ENCODE peak calls at places on chromosomes 2 and 18, in five cellular contexts. W, A, O, E and K are unnamed samples.

GRCh38 chr2:74695663-74696062 is 41.6 kb downstream of the SEMA4F start:
- DNase-seq in W (no peak), A (no peak), O (no peak), E (no peak), K (no peak)

GRCh38 chr18:5393779-5394178 is 98.3 kb upstream of the ZBTB14 start:
- DNase-seq in W (peak; percentile 68), A (no peak), O (no peak), E (no peak), K (no peak)

GRCh38 chr18:79765491-79766245 is 32.1 kb upstream of the KCNG2 start:
- DNase-seq in W (peak; percentile 82), A (peak; percentile 25), O (no peak), E (no peak), K (no peak)

GRCh38 chr2:136243638-136244557 is 125.9 kb upstream of the CXCR4 start:
- DNase-seq in W (no peak), A (no peak), O (no peak), E (no peak), K (no peak)

GRCh38 chr2:46164581-46165301 is 132.5 kb upstream of the EPAS1 start:
- DNase-seq in W (peak; percentile 99), A (peak; percentile 94), O (no peak), E (peak; percentile 92), K (no peak)

GRCh38 chr2:127674241-127675209 is 805 bp downstream of the LIMS2 start:
- DNase-seq in W (no peak), A (no peak), O (no peak), E (peak; percentile 79), K (peak; percentile 65)

GRCh38 chr18:76923485-76924085 is 101.2 kb downstream of the ZNF236 start:
- DNase-seq in W (peak; percentile 36), A (peak; percentile 36), O (no peak), E (no peak), K (no peak)

GRCh38 chr2:25250331-25251031 is 82.1 kb upstream of the POMC start:
- DNase-seq in W (peak; percentile 78), A (peak; percentile 7), O (no peak), E (no peak), K (no peak)

GRCh38 chr18:5895886-5896740 is 791 bp upstream of the TMEM200C start:
- DNase-seq in W (no peak), A (no peak), O (no peak), E (peak; percentile 75), K (peak; percentile 38)

GRCh38 chr2:207939342-207940108 is 85.8 kb downstream of the PLEKHM3 start:
- DNase-seq in W (no peak), A (peak; percentile 2), O (no peak), E (no peak), K (no peak)

GRCh38 chr18:9766076-9766481 is 58.0 kb downstream of the RAB31 start:
- DNase-seq in W (no peak), A (no peak), O (no peak), E (no peak), K (no peak)

GRCh38 chr2:212005077-212005671 is 533.4 kb downstream of the ERBB4 start:
- DNase-seq in W (peak; percentile 39), A (peak; percentile 40), O (no peak), E (no peak), K (peak; percentile 11)

GRCh38 chr2:217105733-217106649 is 246.1 kb upstream of the TNP1 start:
- DNase-seq in W (peak; percentile 83), A (peak; percentile 64), O (no peak), E (peak; percentile 85), K (no peak)

GRCh38 chr18:489244-490023 is 11.1 kb downstream of the COLEC12 start:
- DNase-seq in W (peak; percentile 83), A (no peak), O (no peak), E (no peak), K (no peak)

GRCh38 chr18:35695803-35696202 is 114.3 kb downstream of the GALNT1 start:
- DNase-seq in W (no peak), A (no peak), O (no peak), E (no peak), K (no peak)

GRCh38 chr18:48296581-48296980 is 112.6 kb downstream of the ZBTB7C start:
- DNase-seq in W (no peak), A (no peak), O (no peak), E (no peak), K (no peak)

GRCh38 chr18:45284174-45284573 is 331.1 kb upstream of the SLC14A2 start:
- DNase-seq in W (no peak), A (no peak), O (no peak), E (no peak), K (no peak)

GRCh38 chr2:159149786-159150185 is 136.7 kb downstream of the WDSUB1 start:
- DNase-seq in W (no peak), A (no peak), O (no peak), E (no peak), K (no peak)

GRCh38 chr18:477565-477964 is 22.9 kb downstream of the COLEC12 start:
- DNase-seq in W (no peak), A (peak; percentile 53), O (no peak), E (no peak), K (peak; percentile 43)

GRCh38 chr2:144801766-144802165 is 281.8 kb upstream of the ZEB2 start:
- DNase-seq in W (peak; percentile 68), A (peak; percentile 50), O (no peak), E (no peak), K (no peak)

GRCh38 chr2:68487773-68488355 is 20.5 kb downstream of the APLF start:
- DNase-seq in W (peak; percentile 43), A (peak; percentile 43), O (no peak), E (no peak), K (peak; percentile 38)

GRCh38 chr2:3365219-3365618 is 12.4 kb downstream of the EIPR1 start:
- DNase-seq in W (no peak), A (no peak), O (no peak), E (no peak), K (no peak)

GRCh38 chr2:173962583-173963110 is 2.5 kb downstream of the SP3 start:
- DNase-seq in W (no peak), A (no peak), O (no peak), E (no peak), K (no peak)

GRCh38 chr2:173965372-173966025 is at the start of gene SP3:
- DNase-seq in W (peak; percentile 96), A (peak; percentile 97), O (peak; percentile 93), E (peak; percentile 98), K (peak; percentile 99)

GRCh38 chr2:173963323-173963816 is 1.8 kb downstream of the SP3 start:
- DNase-seq in W (peak; percentile 76), A (peak; percentile 72), O (no peak), E (peak; percentile 81), K (peak; percentile 36)

GRCh38 chr2:173964565-173965371 is 405 bp downstream of the SP3 start:
- DNase-seq in W (peak; percentile 82), A (peak; percentile 87), O (peak; percentile 83), E (peak; percentile 90), K (peak; percentile 67)

GRCh38 chr2:173963817-173964564 is 1.2 kb downstream of the SP3 start:
- DNase-seq in W (peak; percentile 82), A (peak; percentile 88), O (peak; percentile 91), E (peak; percentile 92), K (peak; percentile 86)
- TF ChIP-seq CTCF in W (no peak), A (no peak), O (no peak), E (no peak), K (no peak)

DNA sequence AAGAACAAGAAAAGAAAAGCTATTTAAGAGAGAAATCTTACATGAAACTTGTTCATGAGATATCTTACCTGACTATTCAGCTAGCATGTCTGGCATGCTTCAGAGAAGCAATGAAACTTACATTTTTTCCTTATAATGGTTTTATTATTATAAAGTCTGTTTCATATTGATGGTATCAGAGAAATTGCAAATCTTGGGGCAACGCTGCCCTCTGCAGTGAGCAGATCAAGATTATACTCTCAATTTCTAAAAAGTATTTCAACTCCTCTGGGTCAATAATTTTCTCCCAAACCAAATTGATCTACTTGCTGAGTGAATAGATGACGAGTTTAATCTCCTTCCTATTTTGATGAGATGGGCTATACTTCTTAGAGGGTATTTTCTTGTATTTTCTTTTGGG is 235.6 kb downstream of the NUP35 start:
- DNase-seq in W (peak; percentile 39), A (peak; percentile 35), O (no peak), E (no peak), K (no peak)
- TF ChIP-seq CTCF in W (peak; percentile 43), A (peak; percentile 33), O (no peak), E (no peak), K (no peak)

DNA sequence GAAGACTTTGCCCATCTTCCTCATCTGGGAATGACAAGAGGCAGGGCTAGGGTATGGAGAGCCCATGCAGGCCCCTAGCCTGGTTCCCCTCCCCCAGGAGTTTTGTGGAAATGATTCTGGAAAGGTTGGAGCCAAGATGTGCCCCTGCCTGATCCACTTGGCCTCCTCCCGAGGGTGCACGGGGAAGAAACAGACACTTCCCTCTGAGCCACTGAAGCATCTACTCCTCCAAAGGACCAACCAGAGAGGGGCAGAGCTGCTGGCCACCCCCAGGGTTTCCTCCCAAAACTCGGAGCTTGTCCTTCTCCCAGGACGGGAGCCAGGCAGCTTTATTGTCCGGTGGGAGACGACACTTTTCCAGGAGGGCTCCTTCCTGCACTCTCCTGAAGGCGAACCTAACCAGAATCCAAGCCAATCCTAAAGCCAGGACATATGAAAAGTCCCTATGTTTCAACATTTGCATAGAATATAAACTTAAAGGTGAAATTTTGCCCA is 149.2 kb upstream of the COPS8 start:
- DNase-seq in W (no peak), A (no peak), O (no peak), E (peak; percentile 58), K (no peak)
- TF ChIP-seq CTCF in W (no peak), A (no peak), O (no peak), E (no peak), K (no peak)

GRCh38 chr2:48205137-48205798 is 299.0 kb upstream of the FBXO11 start:
- DNase-seq in W (no peak), A (no peak), O (no peak), E (no peak), K (peak; percentile 47)
- TF ChIP-seq CTCF in W (peak; percentile 3), A (no peak), O (no peak), E (no peak), K (peak; percentile 3)

GRCh38 chr2:215794829-215795546 is 218.4 kb downstream of the MREG start:
- DNase-seq in W (no peak), A (no peak), O (no peak), E (no peak), K (no peak)
- TF ChIP-seq CTCF in W (no peak), A (no peak), O (no peak), E (no peak), K (no peak)

GRCh38 chr2:6791682-6792081 is 74.0 kb downstream of the CMPK2 start:
- DNase-seq in W (no peak), A (no peak), O (no peak), E (no peak), K (no peak)
- TF ChIP-seq CTCF in W (no peak), A (no peak), O (no peak), E (no peak), K (no peak)

GRCh38 chr2:231926761-231927565 is 767 bp upstream of the NPPC start:
- DNase-seq in W (no peak), A (no peak), O (no peak), E (peak; percentile 61), K (peak; percentile 44)
- TF ChIP-seq CTCF in W (no peak), A (no peak), O (no peak), E (no peak), K (peak; percentile 17)